ENCODE peak calls at places on chromosomes 3 and 15, in four cellular contexts. Y, D, M and O are unnamed samples.

GRCh38 chr3:57918123-57918837 is 89.9 kb upstream of the FLNB start:
- DNase-seq in Y (no peak), D (no peak), M (no peak), O (no peak)

GRCh38 chr15:70093481-70094309 is 4.0 kb downstream of the TLE3 start:
- DNase-seq in Y (no peak), D (no peak), M (no peak), O (no peak)

GRCh38 chr15:44736261-44736765 is at the start of gene TRIM69:
- DNase-seq in Y (no peak), D (no peak), M (no peak), O (no peak)

GRCh38 chr3:105791919-105792786 is 76.7 kb downstream of the CBLB start:
- DNase-seq in Y (no peak), D (peak; percentile 60), M (no peak), O (no peak)

GRCh38 chr15:81113861-81114261 is 20.2 kb upstream of the CFAP161 start:
- DNase-seq in Y (no peak), D (no peak), M (no peak), O (no peak)

GRCh38 chr3:152835311-152836102 is 576 bp downstream of the P2RY1 start:
- DNase-seq in Y (peak; percentile 56), D (no peak), M (no peak), O (peak; percentile 61)

GRCh38 chr3:43091481-43091880 is 14.4 kb downstream of the POMGNT2 start:
- DNase-seq in Y (no peak), D (no peak), M (no peak), O (no peak)

GRCh38 chr15:62545392-62546227 is 380.5 kb upstream of the C2CD4B start:
- DNase-seq in Y (no peak), D (no peak), M (no peak), O (no peak)

GRCh38 chr3:156681003-156681402 is 6.6 kb downstream of the TIPARP start:
- DNase-seq in Y (no peak), D (peak; percentile 71), M (no peak), O (no peak)

GRCh38 chr15:38672814-38673292 is 108.2 kb upstream of the RASGRP1 start:
- DNase-seq in Y (no peak), D (no peak), M (peak; percentile 86), O (no peak)

GRCh38 chr15:74616020-74616939 is 644 bp downstream of the CLK3 start:
- DNase-seq in Y (peak; percentile 58), D (peak; percentile 54), M (no peak), O (peak; percentile 37)

GRCh38 chr15:38195191-38195901 is 57.3 kb upstream of the SPRED1 start:
- DNase-seq in Y (no peak), D (no peak), M (no peak), O (no peak)

GRCh38 chr3:116038968-116039950 is 406.0 kb downstream of the LSAMP start:
- DNase-seq in Y (peak; percentile 15), D (no peak), M (no peak), O (no peak)

GRCh38 chr15:86915811-86916331 is 836.2 kb downstream of the AGBL1 start:
- DNase-seq in Y (peak; percentile 11), D (peak; percentile 31), M (no peak), O (peak; percentile 46)

GRCh38 chr3:194797555-194797954 is 111.9 kb downstream of the FAM43A start:
- DNase-seq in Y (no peak), D (no peak), M (no peak), O (no peak)

GRCh38 chr3:62100233-62100989 is 272.9 kb downstream of the FEZF2 start:
- DNase-seq in Y (no peak), D (no peak), M (no peak), O (no peak)

GRCh38 chr3:128082545-128082944 is 30.3 kb downstream of the SEC61A1 start:
- DNase-seq in Y (no peak), D (no peak), M (no peak), O (no peak)

GRCh38 chr15:40289140-40289775 is 6.4 kb upstream of the ANKRD63 start:
- DNase-seq in Y (no peak), D (no peak), M (no peak), O (no peak)

GRCh38 chr15:81710328-81710727 is 335.5 kb downstream of the MEX3B start:
- DNase-seq in Y (no peak), D (no peak), M (no peak), O (no peak)

GRCh38 chr3:59446775-59447465 is 397.1 kb upstream of the CFAP20DC start:
- DNase-seq in Y (no peak), D (no peak), M (no peak), O (no peak)

GRCh38 chr15:77807115-77807514 is 174.4 kb upstream of the LINGO1 start:
- DNase-seq in Y (no peak), D (no peak), M (no peak), O (no peak)

GRCh38 chr3:119731545-119732343 is 28.9 kb downstream of the CFAP91 start:
- DNase-seq in Y (no peak), D (no peak), M (no peak), O (no peak)

GRCh38 chr3:4398906-4399305 is 68.2 kb downstream of the SUMF1 start:
- DNase-seq in Y (no peak), D (no peak), M (no peak), O (no peak)

GRCh38 chr3:183038221-183038620 is 57.9 kb upstream of the DCUN1D1 start:
- DNase-seq in Y (no peak), D (no peak), M (no peak), O (no peak)

DNA sequence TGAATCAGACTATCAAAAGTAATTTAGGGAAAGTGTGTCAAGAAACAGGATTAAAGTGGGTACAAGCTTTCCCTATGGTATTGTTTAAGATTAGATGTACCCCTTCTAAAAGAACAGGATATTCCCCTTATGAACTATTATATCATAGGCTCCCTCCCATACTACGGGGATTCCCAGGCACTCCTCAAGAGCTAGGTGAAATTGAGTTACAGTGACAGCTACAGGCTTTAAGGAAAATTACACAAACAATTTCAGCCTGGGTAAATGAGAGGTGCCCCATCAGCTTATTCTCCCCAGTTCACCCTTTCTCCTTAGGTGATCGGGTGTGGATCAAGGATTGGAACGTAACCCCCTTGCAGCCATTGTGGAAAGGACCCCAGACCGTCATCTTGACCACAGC is 240.8 kb upstream of the CNTN6 start:
- DNase-seq in Y (no peak), D (no peak), M (no peak), O (no peak)
- TF ChIP-seq FOXM1 in Y (no peak), D (no peak), M (no peak), O (no peak)

GRCh38 chr15:30990451-30991300 is 752 bp downstream of the MTMR10 start:
- DNase-seq in Y (no peak), D (peak; percentile 12), M (no peak), O (no peak)
- TF ChIP-seq TARDBP in Y (no peak), D (no peak), M (no peak), O (no peak)

GRCh38 chr3:12969487-12969886 is 103.7 kb downstream of the IQSEC1 start:
- DNase-seq in Y (no peak), D (no peak), M (no peak), O (no peak)
- TF ChIP-seq FOXM1 in Y (no peak), D (no peak), M (no peak), O (no peak)

DNA sequence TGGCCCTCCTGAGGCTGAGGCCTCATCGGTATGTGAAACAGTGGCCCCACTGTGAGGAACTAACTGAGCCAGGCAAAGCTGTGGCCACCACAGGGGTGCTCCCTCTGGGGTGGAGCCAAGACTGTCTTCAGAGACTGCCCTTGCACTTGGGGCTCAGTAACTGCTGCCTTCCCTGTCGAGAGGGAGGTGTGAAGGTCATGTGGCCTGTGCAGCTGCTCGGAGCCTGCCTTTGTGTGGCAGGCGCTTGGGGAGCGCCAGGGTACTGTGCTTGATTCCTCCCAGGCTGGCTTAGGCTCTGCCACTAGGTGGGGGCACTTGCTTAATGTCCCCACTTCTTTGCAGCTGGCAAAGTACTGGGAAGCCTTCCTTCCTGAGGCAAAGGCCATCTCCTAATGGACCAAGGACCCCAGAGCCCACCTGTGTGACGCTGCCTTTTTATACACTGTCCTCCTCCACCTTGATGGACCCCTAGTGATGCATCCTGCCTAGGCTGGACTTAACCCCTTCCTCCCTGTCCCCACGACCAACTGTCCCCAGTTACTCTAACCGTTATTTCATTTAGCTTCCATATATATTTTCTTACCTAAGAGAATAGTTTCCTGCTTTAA is 14.2 kb upstream of the SNX22 start:
- DNase-seq in Y (no peak), D (no peak), M (no peak), O (no peak)
- TF ChIP-seq TARDBP in Y (no peak), D (no peak), M (no peak), O (no peak)

GRCh38 chr3:167776144-167776685 is 40.7 kb downstream of the SERPINI1 start:
- DNase-seq in Y (no peak), D (no peak), M (no peak), O (no peak)
- TF ChIP-seq FOXM1 in Y (no peak), D (no peak), M (no peak), O (no peak)

DNA sequence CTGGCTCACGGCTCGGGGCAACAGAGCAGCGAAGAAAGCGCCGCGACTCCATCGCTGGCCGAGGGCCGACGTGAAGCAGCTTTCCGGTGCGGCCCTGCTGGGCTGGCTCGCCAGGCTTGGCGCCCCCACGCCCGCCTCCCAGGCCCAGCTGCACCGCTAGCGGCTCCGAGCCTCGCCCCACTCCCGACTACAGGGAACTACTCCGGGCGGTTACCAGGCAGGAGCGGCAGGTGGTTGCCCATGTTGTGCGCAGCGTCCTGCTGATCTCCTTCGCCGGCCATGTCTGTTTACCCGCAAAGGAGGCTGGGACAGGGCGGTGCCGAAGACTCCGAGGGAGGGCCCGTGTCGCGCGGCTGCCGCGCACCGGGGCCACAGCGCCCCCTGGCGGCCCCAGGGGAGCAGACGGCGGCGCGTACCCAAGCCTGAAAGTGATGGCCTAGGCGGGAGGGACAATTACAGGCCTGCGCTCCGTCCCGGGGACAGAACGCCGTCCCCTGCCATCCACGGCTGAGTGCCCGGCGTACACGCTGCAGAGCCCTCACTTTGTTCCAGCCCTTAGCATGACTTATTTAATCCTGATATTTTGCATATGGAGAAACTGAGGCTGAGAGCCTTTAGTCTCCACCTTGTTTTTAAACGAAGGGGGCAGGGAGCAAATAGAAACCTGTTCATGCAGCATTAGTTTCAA is at the start of gene CRBN:
- DNase-seq in Y (peak; percentile 96), D (peak; percentile 76), M (peak; percentile 41), O (peak; percentile 85)
- TF ChIP-seq TARDBP in Y (peak; percentile 51), D (peak; percentile 85), M (no peak), O (no peak)

DNA sequence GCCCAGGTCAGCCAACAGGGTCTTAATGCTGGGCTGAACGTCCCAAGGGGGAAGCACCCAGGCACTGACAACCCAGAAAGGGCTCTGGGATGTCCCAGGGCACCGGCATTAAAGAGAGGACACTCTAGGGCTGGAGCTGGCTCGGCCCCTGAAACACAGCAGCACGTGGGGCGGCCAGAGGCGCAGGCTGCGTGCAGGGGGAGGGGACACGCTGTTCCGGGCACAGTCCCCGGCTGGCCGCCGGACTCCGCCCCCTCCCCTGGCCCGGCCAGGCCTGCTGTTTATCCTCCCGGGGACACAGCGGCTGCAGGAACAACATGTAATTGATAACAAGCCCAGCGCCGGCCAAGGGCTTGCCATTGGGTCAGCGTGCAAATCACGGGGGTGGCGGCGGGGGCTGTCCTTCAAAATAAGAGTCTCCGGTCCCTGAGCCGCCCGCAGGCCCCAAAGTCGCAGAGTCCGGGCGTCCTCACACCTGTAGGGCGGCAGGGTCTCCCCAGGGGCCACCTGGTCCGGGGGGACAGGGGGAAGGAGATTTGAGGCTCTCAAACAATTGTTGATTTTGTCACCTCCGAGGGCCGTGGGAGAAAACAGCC is 1.3 kb downstream of the KLF15 start:
- DNase-seq in Y (peak; percentile 94), D (peak; percentile 94), M (no peak), O (peak; percentile 80)
- TF ChIP-seq FOXM1 in Y (no peak), D (no peak), M (no peak), O (peak; percentile 48)

GRCh38 chr3:132445812-132446211 is 28.5 kb downstream of the DNAJC13 start:
- DNase-seq in Y (no peak), D (no peak), M (no peak), O (no peak)

GRCh38 chr3:132448211-132448961 is 31.1 kb downstream of the DNAJC13 start:
- DNase-seq in Y (no peak), D (no peak), M (peak; percentile 16), O (no peak)

GRCh38 chr3:132443421-132443820 is 26.1 kb downstream of the DNAJC13 start:
- DNase-seq in Y (no peak), D (no peak), M (no peak), O (no peak)

GRCh38 chr3:132444333-132444732 is 27.0 kb downstream of the DNAJC13 start:
- DNase-seq in Y (no peak), D (no peak), M (no peak), O (no peak)
- TF ChIP-seq TARDBP in Y (no peak), D (no peak), M (no peak), O (no peak)